ENCODE peak calls at places on chromosomes 12 and 14, in five cellular contexts. D, A, Y, S and U are unnamed samples.

GRCh38 chr12:110100315-110100970 is 23.7 kb upstream of the IFT81 start:
- DNase-seq in Y (no peak), S (peak), D (peak), A (peak), U (no peak)

GRCh38 chr14:59677771-59678211 is 101.2 kb upstream of the CCDC175 start:
- DNase-seq in D (no peak), S (no peak), Y (peak), A (no peak), U (no peak)

GRCh38 chr12:116506697-116507064 is 52.5 kb upstream of the MAP1LC3B2 start:
- DNase-seq in S (no peak), A (no peak), Y (no peak), D (no peak), U (no peak)

GRCh38 chr12:49969027-49969426 is 3.7 kb upstream of the AQP6 start:
- DNase-seq in D (no peak), Y (no peak), A (no peak), S (no peak), U (no peak)

GRCh38 chr12:115433014-115433634 is 749.1 kb upstream of the TBX3 start:
- DNase-seq in A (no peak), S (no peak), Y (no peak), D (no peak), U (no peak)

GRCh38 chr14:54362089-54362504 is 34.7 kb upstream of the CDKN3 start:
- DNase-seq in Y (no peak), S (no peak), D (no peak), A (no peak), U (no peak)

GRCh38 chr14:45125754-45126153 is 8.5 kb downstream of the FKBP3 start:
- DNase-seq in D (no peak), Y (no peak), A (no peak), S (no peak), U (no peak)

GRCh38 chr12:53225635-53226424 is 6.2 kb downstream of the RARG start:
- DNase-seq in A (no peak), S (no peak), Y (no peak), D (no peak), U (no peak)

GRCh38 chr12:48379784-48380183 is 29.1 kb upstream of the ZNF641 start:
- DNase-seq in A (no peak), S (no peak), D (no peak), Y (no peak), U (no peak)

GRCh38 chr12:93135286-93136239 is 206.5 kb upstream of the EEA1 start:
- DNase-seq in S (no peak), A (no peak), D (no peak), Y (no peak), U (no peak)

GRCh38 chr12:15116073-15116472 is 105.1 kb downstream of the RERG start:
- DNase-seq in A (no peak), D (no peak), Y (no peak), S (no peak), U (no peak)

GRCh38 chr12:42237853-42238239 is 202 bp downstream of the YAF2 start:
- DNase-seq in D (no peak), A (no peak), Y (no peak), S (no peak), U (no peak)

GRCh38 chr12:51898937-51899336 is 8.4 kb upstream of the ACVRL1 start:
- DNase-seq in D (no peak), S (no peak), A (no peak), Y (no peak), U (no peak)

GRCh38 chr12:18955594-18955993 is 173.9 kb upstream of the PLEKHA5 start:
- DNase-seq in S (no peak), A (no peak), D (no peak), Y (peak), U (no peak)

GRCh38 chr12:32179011-32179395 is 72.4 kb downstream of the BICD1 start:
- DNase-seq in A (no peak), D (no peak), S (no peak), Y (no peak), U (no peak)

GRCh38 chr12:113479578-113480335 is 8.1 kb upstream of the LHX5 start:
- DNase-seq in S (peak), Y (no peak), A (no peak), D (peak), U (no peak)

GRCh38 chr12:101670007-101670671 is 27.3 kb upstream of the CHPT1 start:
- DNase-seq in S (peak), D (no peak), A (peak), Y (peak), U (no peak)

GRCh38 chr14:103879118-103879569 is 31.8 kb upstream of the PPP1R13B start:
- DNase-seq in D (no peak), S (no peak), A (no peak), Y (no peak), U (no peak)

GRCh38 chr14:29028973-29029582 is 262.5 kb downstream of the FOXG1 start:
- DNase-seq in S (no peak), Y (no peak), A (peak), D (no peak), U (no peak)

GRCh38 chr14:106691601-106692291 is 1165.4 kb downstream of the TMEM121 start:
- DNase-seq in A (peak), Y (no peak), S (peak), D (no peak), U (no peak)

GRCh38 chr14:73269729-73270651 is 32.7 kb downstream of the PAPLN start:
- DNase-seq in Y (no peak), D (no peak), A (no peak), S (no peak), U (no peak)

GRCh38 chr12:53063708-53064612 is 14.1 kb downstream of the TNS2 start:
- DNase-seq in A (no peak), D (no peak), Y (no peak), S (no peak), U (no peak)

GRCh38 chr14:32661216-32661615 is 277.5 kb upstream of the NPAS3 start:
- DNase-seq in D (no peak), S (no peak), Y (no peak), A (no peak), U (no peak)